ENCODE peak calls at places on chromosomes 4 and X, in four cellular contexts. D is stomach, U is NB4, W is HTR-8/SVneo. G is an unnamed sample.

GRCh38 chr4:186939766-186940165 is 216.1 kb upstream of the FAT1 start:
- DNase-seq in D (no peak), U (peak), W (no peak), G (no peak)

GRCh38 chr4:18756661-18757060 is 735.1 kb upstream of the LCORL start:
- DNase-seq in D (no peak), U (no peak), W (no peak), G (peak)

GRCh38 chr4:140790765-140791164 is 34.6 kb upstream of the TBC1D9 start:
- DNase-seq in D (no peak), U (peak), W (no peak), G (no peak)

GRCh38 chrX:31546130-31546529 is 474.3 kb upstream of the FTHL17 start:
- DNase-seq in D (no peak), U (no peak), W (peak), G (no peak)

GRCh38 chrX:13688772-13689518 is at the start of gene RAB9A:
- DNase-seq in D (peak), U (peak), W (peak), G (no peak)

GRCh38 chr4:6557185-6557584 is 17.8 kb upstream of the MAN2B2 start:
- DNase-seq in D (no peak), U (no peak), W (no peak), G (no peak)

GRCh38 chr4:152325831-152326230 is 210.1 kb downstream of the FBXW7 start:
- DNase-seq in D (no peak), U (no peak), W (no peak), G (no peak)

GRCh38 chr4:89307185-89307445 is 485 bp downstream of the GPRIN3 start:
- DNase-seq in D (no peak), U (no peak), W (no peak), G (no peak)

GRCh38 chrX:29468911-29469494 is 746.4 kb upstream of the MAGEB2 start:
- DNase-seq in D (no peak), U (no peak), W (no peak), G (no peak)

GRCh38 chr4:161336016-161336415 is 827.8 kb downstream of the FSTL5 start:
- DNase-seq in D (no peak), U (no peak), W (no peak), G (no peak)

GRCh38 chrX:139692506-139692849 is 15.5 kb downstream of the MCF2 start:
- DNase-seq in D (no peak), U (no peak), W (no peak), G (no peak)

GRCh38 chr4:159765402-159765801 is 662.5 kb downstream of the RAPGEF2 start:
- DNase-seq in D (no peak), U (no peak), W (peak), G (peak)

GRCh38 chr4:151004222-151004621 is 10.9 kb downstream of the LRBA start:
- DNase-seq in D (no peak), U (peak), W (peak), G (no peak)

GRCh38 chr4:158667651-158668198 is 4.0 kb downstream of the C4orf46 start:
- DNase-seq in D (no peak), U (peak), W (peak), G (no peak)

GRCh38 chrX:65406532-65406931 is 128.1 kb downstream of the LAS1L start:
- DNase-seq in D (no peak), U (no peak), W (no peak), G (no peak)

GRCh38 chr4:1928356-1929235 is 57.4 kb downstream of the NSD2 start:
- DNase-seq in D (no peak), U (peak), W (no peak), G (no peak)

GRCh38 chr4:84378983-84379382 is 120.1 kb downstream of the NKX6-1 start:
- DNase-seq in D (no peak), U (no peak), W (no peak), G (no peak)

GRCh38 chr4:139300431-139301142 is 718 bp upstream of the NAA15 start:
- DNase-seq in D (no peak), U (peak), W (no peak), G (peak)

GRCh38 chr4:164613761-164614277 is 140.1 kb upstream of the SMIM31 start:
- DNase-seq in D (no peak), U (no peak), W (no peak), G (no peak)

GRCh38 chrX:703466-704210 is 73.0 kb downstream of the SHOX start:
- DNase-seq in D (no peak), U (no peak), W (no peak), G (no peak)

GRCh38 chr4:3675251-3676115 is 90.7 kb upstream of the ADRA2C start:
- DNase-seq in D (no peak), U (peak), W (no peak), G (no peak)

GRCh38 chrX:109774706-109775105 is 41.6 kb upstream of the ACSL4 start:
- DNase-seq in D (no peak), U (peak), W (peak), G (peak)

GRCh38 chrX:69203367-69204037 is 38.2 kb upstream of the PJA1 start:
- DNase-seq in D (no peak), U (no peak), W (no peak), G (no peak)

GRCh38 chrX:48617542-48618340 is 20.4 kb downstream of the WDR13 start:
- DNase-seq in D (no peak), U (peak), W (no peak), G (no peak)

GRCh38 chrX:152632445-152633097 is 5.1 kb upstream of the GABRQ start:
- DNase-seq in D (peak), U (peak), W (no peak), G (no peak)

GRCh38 chr4:11250510-11250909 is 178.2 kb downstream of the HS3ST1 start:
- DNase-seq in D (no peak), U (no peak), W (no peak), G (no peak)

GRCh38 chrX:19535481-19535880 is 20.2 kb upstream of the MAP3K15 start:
- DNase-seq in D (no peak), U (peak), W (no peak), G (no peak)

GRCh38 chrX:77572322-77572721 is 125.1 kb downstream of the FGF16 start:
- DNase-seq in D (no peak), U (no peak), W (peak), G (no peak)

GRCh38 chrX:130878350-130879341 is 24.4 kb downstream of the ENOX2 start:
- DNase-seq in D (peak), U (peak), W (peak), G (peak)

GRCh38 chrX:38578152-38578551 is 16.8 kb downstream of the TSPAN7 start:
- DNase-seq in D (no peak), U (no peak), W (no peak), G (no peak)

GRCh38 chr4:159105761-159106243 is 2.9 kb downstream of the RAPGEF2 start:
- DNase-seq in D (no peak), U (peak), W (no peak), G (peak)

GRCh38 chr4:140054861-140055260 is 99.1 kb downstream of the MAML3 start:
- DNase-seq in D (no peak), U (no peak), W (no peak), G (no peak)

G was measured in kidney glomerular epithelial cell.